ENCODE peak calls at places on chromosomes 1 and 21, in six cellular contexts. One of them, this sample, is unnamed.

GRCh38 chr1:54153548-54154439 is 994 bp upstream of the CDCP2 start:
- DNase-seq in adrenal gland: peak; percentile 78
- DNase-seq in heart right ventricle: peak; percentile 31
- DNase-seq in GM23338: peak; percentile 64
- DNase-seq in Peyer's patch: no peak
- DNase-seq in foreskin keratinocyte: peak; percentile 21
- DNase-seq in this sample: peak; percentile 55

GRCh38 chr1:243471754-243472725 is 216.2 kb downstream of the SDCCAG8 start:
- DNase-seq in adrenal gland: no peak
- DNase-seq in Peyer's patch: no peak
- DNase-seq in GM23338: no peak
- DNase-seq in heart right ventricle: no peak
- DNase-seq in foreskin keratinocyte: no peak
- DNase-seq in this sample: no peak

GRCh38 chr21:45502600-45502999 is 39.6 kb downstream of the SLC19A1 start:
- DNase-seq in foreskin keratinocyte: no peak
- DNase-seq in heart right ventricle: no peak
- DNase-seq in GM23338: no peak
- DNase-seq in Peyer's patch: no peak
- DNase-seq in adrenal gland: peak; percentile 3
- DNase-seq in this sample: no peak

GRCh38 chr21:41801256-41801655 is 34.4 kb upstream of the RIPK4 start:
- DNase-seq in Peyer's patch: no peak
- DNase-seq in GM23338: no peak
- DNase-seq in adrenal gland: no peak
- DNase-seq in heart right ventricle: no peak
- DNase-seq in foreskin keratinocyte: no peak
- DNase-seq in this sample: no peak

GRCh38 chr1:44819594-44820327 is 11.4 kb downstream of the BTBD19 start:
- DNase-seq in adrenal gland: peak; percentile 78
- DNase-seq in GM23338: peak; percentile 94
- DNase-seq in Peyer's patch: peak; percentile 85
- DNase-seq in heart right ventricle: peak; percentile 79
- DNase-seq in foreskin keratinocyte: peak; percentile 92
- DNase-seq in this sample: peak; percentile 99

GRCh38 chr1:17080881-17081280 is 27.0 kb upstream of the SDHB start:
- DNase-seq in Peyer's patch: no peak
- DNase-seq in heart right ventricle: no peak
- DNase-seq in foreskin keratinocyte: no peak
- DNase-seq in adrenal gland: no peak
- DNase-seq in GM23338: no peak
- DNase-seq in this sample: no peak

GRCh38 chr1:62144238-62144831 is 50.3 kb upstream of the L1TD1 start:
- DNase-seq in GM23338: peak; percentile 82
- DNase-seq in Peyer's patch: no peak
- DNase-seq in heart right ventricle: no peak
- DNase-seq in foreskin keratinocyte: no peak
- DNase-seq in adrenal gland: peak; percentile 16
- DNase-seq in this sample: peak; percentile 54

GRCh38 chr1:90834354-90835171 is 117.5 kb upstream of the BARHL2 start:
- DNase-seq in GM23338: no peak
- DNase-seq in adrenal gland: no peak
- DNase-seq in foreskin keratinocyte: no peak
- DNase-seq in heart right ventricle: no peak
- DNase-seq in Peyer's patch: no peak
- DNase-seq in this sample: no peak

GRCh38 chr1:1337793-1338147 is 6.7 kb downstream of the TAS1R3 start:
- DNase-seq in heart right ventricle: no peak
- DNase-seq in adrenal gland: no peak
- DNase-seq in GM23338: peak; percentile 74
- DNase-seq in foreskin keratinocyte: no peak
- DNase-seq in Peyer's patch: no peak
- DNase-seq in this sample: no peak

GRCh38 chr21:45542242-45542666 is at the start of gene SLC19A1:
- DNase-seq in GM23338: peak; percentile 66
- DNase-seq in foreskin keratinocyte: no peak
- DNase-seq in heart right ventricle: peak; percentile 80
- DNase-seq in Peyer's patch: peak; percentile 69
- DNase-seq in adrenal gland: peak; percentile 60
- DNase-seq in this sample: no peak

GRCh38 chr1:22721122-22721873 is 10.7 kb downstream of the EPHB2 start:
- DNase-seq in Peyer's patch: no peak
- DNase-seq in heart right ventricle: no peak
- DNase-seq in foreskin keratinocyte: no peak
- DNase-seq in GM23338: no peak
- DNase-seq in adrenal gland: peak; percentile 32
- DNase-seq in this sample: no peak

GRCh38 chr1:38730511-38731397 is 128.8 kb downstream of the RRAGC start:
- DNase-seq in heart right ventricle: no peak
- DNase-seq in foreskin keratinocyte: no peak
- DNase-seq in adrenal gland: no peak
- DNase-seq in Peyer's patch: no peak
- DNase-seq in GM23338: no peak
- DNase-seq in this sample: no peak

GRCh38 chr1:40820911-40821693 is 37.5 kb downstream of the KCNQ4 start:
- DNase-seq in GM23338: no peak
- DNase-seq in heart right ventricle: no peak
- DNase-seq in adrenal gland: no peak
- DNase-seq in Peyer's patch: no peak
- DNase-seq in foreskin keratinocyte: no peak
- DNase-seq in this sample: no peak

GRCh38 chr21:46150491-46151121 is 4.8 kb downstream of the FTCD start:
- DNase-seq in adrenal gland: peak; percentile 5
- DNase-seq in foreskin keratinocyte: no peak
- DNase-seq in GM23338: no peak
- DNase-seq in heart right ventricle: no peak
- DNase-seq in Peyer's patch: no peak
- DNase-seq in this sample: no peak

GRCh38 chr1:29513357-29513756 is 277.0 kb downstream of the PTPRU start:
- DNase-seq in GM23338: peak; percentile 80
- DNase-seq in heart right ventricle: no peak
- DNase-seq in foreskin keratinocyte: peak; percentile 31
- DNase-seq in adrenal gland: peak; percentile 22
- DNase-seq in Peyer's patch: no peak
- DNase-seq in this sample: peak; percentile 54

GRCh38 chr1:203306089-203306969 is 1.0 kb downstream of the BTG2 start:
- DNase-seq in adrenal gland: peak; percentile 86
- DNase-seq in Peyer's patch: peak; percentile 71
- DNase-seq in heart right ventricle: peak; percentile 80
- DNase-seq in foreskin keratinocyte: peak; percentile 83
- DNase-seq in GM23338: no peak
- DNase-seq in this sample: peak; percentile 80

GRCh38 chr1:55472115-55472514 is 257.0 kb upstream of the USP24 start:
- DNase-seq in adrenal gland: no peak
- DNase-seq in Peyer's patch: no peak
- DNase-seq in GM23338: no peak
- DNase-seq in heart right ventricle: no peak
- DNase-seq in foreskin keratinocyte: no peak
- DNase-seq in this sample: no peak

GRCh38 chr1:93880731-93881130 is 1.7 kb upstream of the DNTTIP2 start:
- DNase-seq in heart right ventricle: no peak
- DNase-seq in foreskin keratinocyte: no peak
- DNase-seq in Peyer's patch: no peak
- DNase-seq in GM23338: no peak
- DNase-seq in adrenal gland: no peak
- DNase-seq in this sample: peak; percentile 59

GRCh38 chr1:223531742-223532341 is 133.7 kb downstream of the CAPN8 start:
- DNase-seq in GM23338: peak; percentile 87
- DNase-seq in adrenal gland: peak; percentile 72
- DNase-seq in foreskin keratinocyte: no peak
- DNase-seq in Peyer's patch: peak; percentile 19
- DNase-seq in heart right ventricle: peak; percentile 36
- DNase-seq in this sample: peak; percentile 29

GRCh38 chr21:37358392-37358791 is 8.2 kb upstream of the DYRK1A start:
- DNase-seq in Peyer's patch: no peak
- DNase-seq in adrenal gland: no peak
- DNase-seq in GM23338: no peak
- DNase-seq in foreskin keratinocyte: no peak
- DNase-seq in heart right ventricle: no peak
- DNase-seq in this sample: no peak

GRCh38 chr1:21935891-21936365 is 1.2 kb downstream of the HSPG2 start:
- DNase-seq in heart right ventricle: no peak
- DNase-seq in Peyer's patch: no peak
- DNase-seq in adrenal gland: peak; percentile 29
- DNase-seq in GM23338: peak; percentile 53
- DNase-seq in foreskin keratinocyte: no peak
- DNase-seq in this sample: no peak

GRCh38 chr1:70706381-70707173 is 295.5 kb downstream of the CTH start:
- DNase-seq in GM23338: peak; percentile 79
- DNase-seq in foreskin keratinocyte: no peak
- DNase-seq in adrenal gland: no peak
- DNase-seq in heart right ventricle: peak; percentile 9
- DNase-seq in Peyer's patch: no peak
- DNase-seq in this sample: no peak

GRCh38 chr21:35614412-35614901 is 445.9 kb downstream of the SETD4 start:
- DNase-seq in foreskin keratinocyte: peak; percentile 82
- DNase-seq in GM23338: no peak
- DNase-seq in heart right ventricle: no peak
- DNase-seq in adrenal gland: no peak
- DNase-seq in Peyer's patch: no peak
- DNase-seq in this sample: peak; percentile 48

GRCh38 chr21:41571938-41572510 is 64.1 kb upstream of the TMPRSS2 start:
- DNase-seq in Peyer's patch: no peak
- DNase-seq in foreskin keratinocyte: no peak
- DNase-seq in GM23338: no peak
- DNase-seq in heart right ventricle: no peak
- DNase-seq in adrenal gland: no peak
- DNase-seq in this sample: no peak

GRCh38 chr1:50704126-50704525 is 255.9 kb downstream of the FAF1 start:
- DNase-seq in GM23338: peak; percentile 72
- DNase-seq in Peyer's patch: no peak
- DNase-seq in adrenal gland: no peak
- DNase-seq in heart right ventricle: no peak
- DNase-seq in foreskin keratinocyte: no peak
- DNase-seq in this sample: peak; percentile 31

GRCh38 chr21:14825405-14826032 is 239.3 kb downstream of the NRIP1 start:
- DNase-seq in adrenal gland: no peak
- DNase-seq in foreskin keratinocyte: no peak
- DNase-seq in GM23338: no peak
- DNase-seq in Peyer's patch: no peak
- DNase-seq in heart right ventricle: no peak
- DNase-seq in this sample: no peak

GRCh38 chr1:236534164-236534651 is 10.4 kb downstream of the LGALS8 start:
- DNase-seq in adrenal gland: no peak
- DNase-seq in Peyer's patch: no peak
- DNase-seq in GM23338: no peak
- DNase-seq in foreskin keratinocyte: no peak
- DNase-seq in heart right ventricle: no peak
- DNase-seq in this sample: peak; percentile 81

GRCh38 chr1:248793592-248793991 is 32.1 kb downstream of the SH3BP5L start:
- DNase-seq in adrenal gland: no peak
- DNase-seq in GM23338: no peak
- DNase-seq in Peyer's patch: no peak
- DNase-seq in heart right ventricle: no peak
- DNase-seq in foreskin keratinocyte: no peak
- DNase-seq in this sample: no peak

GRCh38 chr1:156743367-156744302 is 2.7 kb upstream of the MRPL24 start:
- DNase-seq in GM23338: no peak
- DNase-seq in heart right ventricle: no peak
- DNase-seq in Peyer's patch: no peak
- DNase-seq in adrenal gland: no peak
- DNase-seq in foreskin keratinocyte: no peak
- DNase-seq in this sample: no peak

GRCh38 chr1:36781098-36781497 is 253.2 kb downstream of the GRIK3 start:
- DNase-seq in GM23338: no peak
- DNase-seq in Peyer's patch: no peak
- DNase-seq in foreskin keratinocyte: no peak
- DNase-seq in adrenal gland: no peak
- DNase-seq in heart right ventricle: no peak
- DNase-seq in this sample: no peak

DNA sequence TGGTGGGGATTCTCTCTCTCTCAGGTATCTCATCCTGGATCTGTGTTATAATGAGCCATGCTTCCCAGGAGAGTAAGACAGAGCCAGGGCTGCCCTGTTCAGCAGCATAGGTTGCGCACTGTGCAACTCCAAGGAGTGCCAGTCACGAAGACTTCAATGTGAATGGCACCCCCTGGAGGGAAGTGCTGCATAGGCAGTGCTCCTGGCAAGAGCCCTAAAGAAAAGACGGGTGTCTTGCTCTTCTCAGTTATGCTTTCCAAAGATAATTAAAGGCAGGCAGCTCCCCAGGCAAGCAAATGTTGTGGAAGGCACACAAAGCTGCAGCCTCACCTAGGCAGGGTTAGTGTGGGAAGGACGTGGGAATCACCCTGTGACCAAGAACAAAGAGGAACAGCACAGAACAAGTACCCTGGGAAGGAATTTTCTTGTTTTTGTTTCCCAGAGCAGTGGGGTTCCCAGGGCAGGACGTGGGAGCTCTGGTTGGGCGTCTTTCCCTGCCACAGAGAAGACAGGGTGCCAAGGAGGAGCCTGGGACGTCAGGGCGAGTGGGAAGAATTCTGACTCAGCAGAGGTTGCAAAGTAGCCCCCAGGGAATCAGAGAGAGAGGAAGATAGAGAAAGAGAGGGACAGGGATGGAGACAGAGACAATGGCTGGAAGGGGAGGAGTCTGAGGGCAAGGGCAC is 120.9 kb downstream of the KCNN3 start:
- DNase-seq in Peyer's patch: no peak
- DNase-seq in GM23338: peak; percentile 45
- DNase-seq in adrenal gland: no peak
- DNase-seq in foreskin keratinocyte: no peak
- DNase-seq in heart right ventricle: no peak
- DNase-seq in this sample: no peak
- TF ChIP-seq CTCF in Peyer's patch: no peak
- TF ChIP-seq CTCF in GM23338: peak; percentile 40
- TF ChIP-seq CTCF in adrenal gland: no peak
- TF ChIP-seq CTCF in foreskin keratinocyte: peak; percentile 66
- TF ChIP-seq CTCF in heart right ventricle: no peak
- TF ChIP-seq CTCF in this sample: peak; percentile 72

GRCh38 chr1:52368383-52369172 is 2.6 kb upstream of the CC2D1B start:
- DNase-seq in heart right ventricle: peak; percentile 53
- DNase-seq in GM23338: peak; percentile 86
- DNase-seq in foreskin keratinocyte: peak; percentile 89
- DNase-seq in adrenal gland: peak; percentile 67
- DNase-seq in Peyer's patch: peak; percentile 53
- DNase-seq in this sample: no peak
- TF ChIP-seq CTCF in heart right ventricle: no peak
- TF ChIP-seq CTCF in GM23338: peak; percentile 21
- TF ChIP-seq CTCF in foreskin keratinocyte: peak; percentile 38
- TF ChIP-seq CTCF in adrenal gland: no peak
- TF ChIP-seq CTCF in Peyer's patch: no peak
- TF ChIP-seq CTCF in this sample: peak; percentile 14

DNA sequence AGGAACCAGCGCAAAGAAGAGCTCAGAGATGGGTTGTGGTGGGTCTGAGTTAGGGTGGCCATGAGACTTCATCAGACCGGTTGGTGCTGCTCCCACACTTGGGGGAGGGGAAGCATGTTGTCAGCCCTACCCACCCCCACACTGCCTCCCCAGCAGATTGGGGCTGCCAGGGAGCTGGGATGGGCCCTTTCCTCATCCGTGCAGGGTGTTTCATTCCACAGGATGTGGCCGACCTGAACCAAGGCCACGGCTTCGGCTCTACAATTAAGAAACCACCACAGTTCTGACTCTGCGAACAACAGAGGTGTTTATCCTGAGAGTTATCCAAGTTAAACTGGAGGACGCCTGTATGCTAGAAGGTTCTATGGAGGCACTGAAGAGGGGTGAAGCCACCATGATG is 171.2 kb downstream of the ETS2 start:
- DNase-seq in GM23338: no peak
- DNase-seq in adrenal gland: no peak
- DNase-seq in Peyer's patch: no peak
- DNase-seq in foreskin keratinocyte: no peak
- DNase-seq in heart right ventricle: no peak
- DNase-seq in this sample: no peak
- TF ChIP-seq CTCF in GM23338: no peak
- TF ChIP-seq CTCF in adrenal gland: no peak
- TF ChIP-seq CTCF in Peyer's patch: no peak
- TF ChIP-seq CTCF in foreskin keratinocyte: no peak
- TF ChIP-seq CTCF in heart right ventricle: no peak
- TF ChIP-seq CTCF in this sample: no peak

GRCh38 chr1:88175631-88176226 is 508.3 kb upstream of the PKN2 start:
- DNase-seq in foreskin keratinocyte: no peak
- DNase-seq in heart right ventricle: no peak
- DNase-seq in Peyer's patch: no peak
- DNase-seq in adrenal gland: peak; percentile 35
- DNase-seq in GM23338: no peak
- DNase-seq in this sample: no peak
- TF ChIP-seq CTCF in foreskin keratinocyte: no peak
- TF ChIP-seq CTCF in heart right ventricle: no peak
- TF ChIP-seq CTCF in Peyer's patch: no peak
- TF ChIP-seq CTCF in adrenal gland: no peak
- TF ChIP-seq CTCF in GM23338: no peak
- TF ChIP-seq CTCF in this sample: no peak

This sample was measured in HFFc6.